ENCODE peak calls at places on chromosomes 1 and 21, in nine cellular contexts. W is BJ; X is CD8-positive, alpha-beta T cell; Q is HCT116; A is PC-3; N is fibroblast of villous mesenchyme; K is heart left ventricle; L is stomach; C is NB4. E is an unnamed sample.

GRCh38 chr1:93344886-93345632 is 648 bp upstream of the DR1 start:
- DNase-seq in W (no peak), X (no peak), L (no peak), K (no peak), Q (no peak), C (peak), N (peak), A (peak), E (peak)

GRCh38 chr1:185825556-185825955 is 91.4 kb downstream of the HMCN1 start:
- DNase-seq in L (no peak), N (no peak), C (no peak), Q (no peak), A (no peak), K (no peak), X (no peak), W (peak), E (no peak)

GRCh38 chr1:155208656-155209372 is at the start of gene MTX1:
- DNase-seq in X (peak), L (peak), N (peak), C (peak), K (peak), Q (no peak), W (no peak), A (peak), E (peak)

GRCh38 chr21:45570826-45571601 is 28.8 kb upstream of the SLC19A1 start:
- DNase-seq in L (peak), X (no peak), K (no peak), N (peak), C (no peak), A (no peak), W (no peak), Q (no peak), E (no peak)

GRCh38 chr1:212935387-212935981 is 14.9 kb upstream of the VASH2 start:
- DNase-seq in X (no peak), L (no peak), A (no peak), C (no peak), K (no peak), N (no peak), Q (no peak), W (no peak), E (no peak)

GRCh38 chr1:205229916-205230700 is 2.4 kb downstream of the TMCC2 start:
- DNase-seq in K (no peak), C (peak), W (no peak), L (peak), Q (no peak), N (no peak), X (no peak), A (no peak), E (peak)

GRCh38 chr1:172447641-172448040 is 3.8 kb upstream of the PIGC start:
- DNase-seq in K (no peak), W (no peak), Q (no peak), X (no peak), N (no peak), C (peak), L (no peak), A (peak), E (peak)

GRCh38 chr21:17003221-17003620 is 509.6 kb upstream of the CXADR start:
- DNase-seq in N (peak), K (no peak), X (no peak), C (no peak), A (no peak), Q (no peak), L (no peak), W (peak), E (peak)

GRCh38 chr1:205583461-205584130 is 48.2 kb downstream of the ELK4 start:
- DNase-seq in A (no peak), C (no peak), L (no peak), K (no peak), W (no peak), X (no peak), N (no peak), Q (no peak), E (no peak)

GRCh38 chr1:111912116-111912515 is 77.4 kb downstream of the KCND3 start:
- DNase-seq in W (no peak), L (no peak), C (no peak), X (no peak), A (no peak), K (no peak), Q (no peak), N (no peak), E (no peak)

GRCh38 chr1:44542415-44543063 is 131.7 kb downstream of the TMEM53 start:
- DNase-seq in X (no peak), L (no peak), A (no peak), K (no peak), C (no peak), W (no peak), N (no peak), Q (no peak), E (no peak)

GRCh38 chr21:35857082-35857481 is 203.2 kb downstream of the SETD4 start:
- DNase-seq in N (no peak), W (no peak), X (no peak), C (no peak), Q (no peak), K (no peak), L (no peak), A (no peak), E (no peak)

GRCh38 chr1:34671887-34672286 is 83.0 kb upstream of the GJB5 start:
- DNase-seq in L (no peak), K (no peak), C (no peak), A (no peak), W (no peak), Q (no peak), X (no peak), N (no peak), E (no peak)

GRCh38 chr1:159800177-159800935 is 1.8 kb upstream of the FCRL6 start:
- DNase-seq in L (no peak), Q (no peak), W (no peak), C (peak), K (no peak), X (peak), N (no peak), A (peak), E (no peak)

GRCh38 chr1:84506729-84507453 is 510 bp upstream of the GNG5 start:
- DNase-seq in K (no peak), C (peak), X (no peak), Q (no peak), W (no peak), A (peak), N (no peak), L (no peak), E (no peak)

GRCh38 chr1:5010656-5011055 is 356.2 kb downstream of the AJAP1 start:
- DNase-seq in C (no peak), L (no peak), X (no peak), W (no peak), A (no peak), K (no peak), N (no peak), Q (no peak), E (no peak)

GRCh38 chr21:34004013-34004938 is 69.1 kb upstream of the MRPS6 start:
- DNase-seq in W (no peak), K (no peak), Q (no peak), L (no peak), N (peak), X (no peak), C (no peak), A (no peak), E (no peak)

GRCh38 chr21:46431884-46432488 is 26.7 kb upstream of the DIP2A start:
- DNase-seq in W (no peak), N (no peak), A (no peak), C (no peak), K (peak), L (no peak), X (no peak), Q (no peak), E (no peak)

GRCh38 chr1:184158911-184159701 is 107.6 kb downstream of the TSEN15 start:
- DNase-seq in W (no peak), Q (no peak), A (peak), N (peak), K (no peak), L (no peak), X (no peak), C (peak), E (peak)

DNA sequence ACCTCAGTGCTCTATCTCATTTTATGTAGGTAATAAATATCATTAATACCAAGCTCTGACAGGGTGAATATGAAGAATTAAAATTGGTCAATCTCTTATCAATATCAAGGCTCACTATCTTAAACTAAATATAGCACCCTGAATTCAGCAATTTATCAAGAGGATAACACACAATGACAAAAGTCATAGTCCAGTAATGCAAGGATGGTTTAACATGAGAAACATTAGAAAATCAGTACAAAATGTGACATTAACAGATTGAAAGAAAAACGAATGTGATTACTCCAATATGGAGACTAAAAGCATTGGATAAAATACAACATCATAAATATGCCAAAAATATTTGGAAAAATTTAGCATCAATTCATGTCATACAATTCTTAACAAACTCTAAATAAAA is 53.9 kb downstream of the OBSCN start:
- DNase-seq in C (no peak), L (no peak), N (no peak), A (no peak), Q (no peak), K (no peak), W (no peak), X (no peak), E (no peak)
- TF ChIP-seq CTCF in C (no peak), L (no peak), N (no peak), A (no peak), Q (no peak), K (no peak), W (no peak), X (no peak), E (no peak)

GRCh38 chr1:156493749-156494148 is 6.8 kb downstream of the MEF2D start:
- DNase-seq in K (peak), N (no peak), Q (no peak), L (no peak), W (no peak), X (no peak), A (no peak), C (no peak), E (no peak)
- H3K4me3 ChIP-seq in K (peak), N (no peak), Q (no peak), L (no peak), W (no peak), X (no peak), A (no peak), C (peak), E (no peak)

DNA sequence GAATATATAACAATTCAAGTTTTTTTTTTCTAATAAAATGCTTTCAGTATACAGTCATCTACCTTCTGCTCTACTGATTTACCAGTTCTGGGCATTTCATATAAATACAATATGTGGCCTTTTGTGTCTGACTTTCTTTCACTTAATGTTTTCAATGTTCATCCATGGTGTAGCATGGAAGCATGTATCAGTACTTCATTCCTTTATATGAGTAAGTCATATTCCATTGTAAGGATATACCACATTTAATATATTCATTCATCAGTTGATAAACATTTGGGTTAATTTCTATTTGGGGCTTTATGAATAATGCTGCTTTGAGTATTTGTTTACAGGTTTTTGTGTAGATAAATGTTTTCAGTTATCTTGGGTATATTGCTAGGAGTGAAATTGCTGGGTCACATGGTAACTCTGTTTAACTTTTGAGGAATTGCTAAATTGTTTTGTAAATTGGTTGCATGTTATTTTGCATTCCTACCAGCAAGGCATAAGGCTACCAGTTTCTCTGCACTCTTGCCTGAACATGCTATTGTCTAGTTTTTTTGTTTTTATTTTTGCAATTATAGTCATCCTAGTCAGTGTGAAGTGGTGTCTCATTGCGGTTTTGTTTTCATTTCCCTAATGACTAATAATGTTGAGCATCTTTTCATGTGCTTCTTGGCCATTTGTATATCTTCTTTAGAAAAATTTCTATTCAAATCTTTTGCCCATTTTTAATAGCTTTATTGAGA is 206.1 kb downstream of the TM2D1 start:
- DNase-seq in C (no peak), W (no peak), X (no peak), Q (no peak), N (peak), L (no peak), A (no peak), K (no peak), E (peak)
- TF ChIP-seq CTCF in C (no peak), W (no peak), X (no peak), Q (no peak), N (peak), L (no peak), A (no peak), K (no peak), E (peak)

DNA sequence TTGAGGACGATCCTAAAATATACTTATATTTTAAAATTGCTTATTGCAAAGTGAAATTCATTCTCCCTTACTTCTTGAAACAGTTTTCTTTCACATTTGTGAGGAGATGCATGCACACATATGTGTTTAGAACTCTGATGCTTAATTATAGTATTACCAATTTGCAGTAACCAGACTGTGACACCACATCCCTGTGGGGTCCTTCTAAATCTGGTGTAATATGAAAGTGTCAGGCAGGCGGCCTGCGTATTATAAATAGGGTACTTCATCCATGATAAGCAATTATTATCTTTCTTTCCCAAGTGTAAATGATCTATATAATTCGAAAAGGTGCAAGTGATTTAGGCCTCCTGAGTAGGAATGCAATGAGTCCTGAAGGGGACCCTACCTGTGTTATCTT is 841 bp downstream of the EFCAB7 start:
- DNase-seq in K (no peak), W (no peak), N (no peak), X (no peak), Q (no peak), C (peak), A (no peak), L (no peak), E (no peak)
- H3K4me3 ChIP-seq in K (peak), W (peak), N (peak), X (no peak), Q (peak), C (peak), A (peak), L (peak), E (peak)

GRCh38 chr1:192824511-192824910 is 15.7 kb downstream of the RGS2 start:
- DNase-seq in Q (no peak), A (no peak), K (no peak), W (no peak), N (no peak), X (no peak), L (no peak), C (no peak), E (no peak)

GRCh38 chr1:192826791-192827477 is 18.1 kb downstream of the RGS2 start:
- DNase-seq in K (no peak), L (no peak), C (no peak), Q (peak), X (no peak), N (peak), A (peak), W (peak), E (peak)

GRCh38 chr1:192817202-192817601 is 8.4 kb downstream of the RGS2 start:
- DNase-seq in N (no peak), L (no peak), Q (no peak), W (no peak), K (no peak), A (no peak), X (no peak), C (peak), E (no peak)

GRCh38 chr1:192821296-192821695 is 12.5 kb downstream of the RGS2 start:
- DNase-seq in C (no peak), L (no peak), W (no peak), N (no peak), Q (no peak), K (no peak), X (no peak), A (no peak), E (no peak)
- TF ChIP-seq CTCF in C (no peak), L (no peak), W (no peak), N (no peak), Q (no peak), K (no peak), X (no peak), A (no peak), E (no peak)

DNA sequence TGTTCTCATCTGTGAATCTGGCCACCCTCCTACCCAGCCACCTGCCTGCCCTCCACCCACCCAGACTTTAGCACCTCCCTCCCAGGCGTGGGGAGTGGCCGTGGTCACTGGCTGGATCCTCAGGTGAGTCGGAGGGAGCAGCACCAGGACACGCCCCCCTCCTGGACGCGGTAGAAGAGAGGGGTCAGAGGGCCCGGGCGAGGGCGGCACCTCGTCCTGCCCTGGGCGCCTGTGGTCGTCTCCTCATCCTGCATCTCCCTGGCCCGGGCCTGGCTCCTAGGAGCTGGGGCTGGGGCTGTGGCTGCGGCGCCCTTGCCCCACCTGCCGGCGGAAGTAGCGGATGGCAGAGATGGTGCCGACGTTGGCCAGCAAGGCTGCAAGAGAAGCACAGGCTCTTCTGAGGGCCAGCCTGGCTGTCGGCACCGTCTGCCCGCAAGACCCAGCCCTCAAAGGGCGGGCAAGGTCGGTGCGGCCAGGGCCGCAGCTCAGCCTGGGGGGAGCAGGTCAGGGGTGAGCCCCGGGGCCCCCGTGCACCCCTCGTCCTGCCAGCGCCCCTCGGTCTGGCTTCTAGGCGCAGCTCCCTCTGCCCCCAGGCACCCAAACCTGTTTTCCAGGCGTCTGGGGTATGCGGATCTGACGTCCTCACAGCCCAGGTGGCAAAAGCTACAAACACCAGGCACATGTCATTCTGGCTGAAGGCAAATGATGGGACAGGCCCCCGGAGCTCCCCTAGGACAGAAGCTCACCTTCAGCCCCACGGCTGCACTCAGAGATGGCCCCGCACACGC is 5.8 kb downstream of the PERM1 start:
- DNase-seq in Q (peak), W (no peak), A (peak), L (peak), K (peak), X (peak), N (peak), C (peak), E (peak)
- H3K4me3 ChIP-seq in Q (peak), W (peak), A (peak), L (peak), K (peak), X (no peak), N (peak), C (no peak), E (no peak)

GRCh38 chr1:7225711-7226505 is 440.7 kb downstream of the CAMTA1 start:
- DNase-seq in K (no peak), Q (no peak), N (no peak), W (no peak), X (no peak), A (no peak), L (no peak), C (no peak), E (no peak)

GRCh38 chr1:7228252-7228961 is 443.2 kb downstream of the CAMTA1 start:
- DNase-seq in Q (no peak), X (no peak), L (no peak), W (no peak), K (no peak), N (no peak), C (no peak), A (no peak), E (no peak)

GRCh38 chr1:7229186-7229585 is 443.9 kb downstream of the CAMTA1 start:
- DNase-seq in Q (no peak), K (no peak), A (no peak), W (no peak), X (no peak), N (no peak), L (no peak), C (no peak), E (no peak)

GRCh38 chr1:7229696-7230095 is 444.4 kb downstream of the CAMTA1 start:
- DNase-seq in X (no peak), Q (no peak), N (peak), L (no peak), W (no peak), C (no peak), K (no peak), A (no peak), E (no peak)

GRCh38 chr1:7227654-7228053 is 442.4 kb downstream of the CAMTA1 start:
- DNase-seq in A (no peak), W (no peak), L (no peak), X (no peak), K (no peak), N (no peak), Q (no peak), C (no peak), E (no peak)
- TF ChIP-seq CTCF in A (no peak), W (no peak), L (no peak), X (no peak), K (no peak), N (no peak), Q (no peak), C (no peak), E (no peak)

GRCh38 chr1:63323866-63324778 is 1.8 kb downstream of the FOXD3 start:
- DNase-seq in Q (no peak), K (no peak), X (no peak), N (no peak), A (no peak), W (no peak), C (no peak), L (no peak), E (no peak)

GRCh38 chr1:63327417-63328139 is 5.2 kb downstream of the FOXD3 start:
- DNase-seq in C (peak), K (peak), Q (peak), W (no peak), N (peak), X (no peak), A (peak), L (peak), E (peak)

GRCh38 chr1:63326473-63327380 is 4.4 kb downstream of the FOXD3 start:
- DNase-seq in K (no peak), N (no peak), L (no peak), C (no peak), W (no peak), Q (no peak), X (no peak), A (no peak), E (no peak)

GRCh38 chr1:63324779-63325119 is 2.4 kb downstream of the FOXD3 start:
- DNase-seq in C (no peak), N (no peak), W (no peak), K (no peak), X (no peak), A (no peak), L (no peak), Q (no peak), E (no peak)

DNA sequence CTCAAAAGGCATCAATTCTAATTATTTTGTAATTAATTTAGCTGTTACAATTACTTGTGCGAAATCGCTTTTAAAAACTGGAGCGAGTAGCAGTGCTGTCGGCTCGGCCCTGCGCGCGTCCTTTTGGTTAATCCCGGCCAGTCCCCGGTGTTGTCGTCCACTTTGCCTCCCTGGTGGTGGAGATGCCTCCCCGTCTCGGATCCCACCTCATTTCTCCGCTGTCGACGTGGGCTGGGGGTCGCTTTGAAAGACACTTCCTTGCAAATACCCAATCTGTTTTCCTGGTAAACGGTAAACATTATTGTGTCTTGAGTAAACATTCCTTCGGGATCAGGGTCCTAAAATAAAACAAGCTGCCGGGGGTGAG is 3.7 kb downstream of the FOXD3 start:
- DNase-seq in A (no peak), W (no peak), L (no peak), C (no peak), Q (no peak), K (no peak), N (no peak), X (no peak), E (no peak)
- H3K4me3 ChIP-seq in A (no peak), W (no peak), L (no peak), C (no peak), Q (no peak), K (no peak), N (no peak), X (no peak), E (no peak)